ENCODE peak calls at places on chromosomes 2 and 18, in five cellular contexts. C, U, A, B and W are unnamed samples.
A peak's percentile ranks its signal among the peaks of the same experiment; 100 is the strongest.

GRCh38 chr2:232988444-232988843 is 24.6 kb downstream of the NGEF start:
- DNase-seq in U (peak; percentile 54), A (peak; percentile 63), B (peak; percentile 99), C (peak; percentile 39), W (peak; percentile 35)

GRCh38 chr18:50013363-50014138 is 181.4 kb downstream of the MYO5B start:
- DNase-seq in C (no peak), U (no peak), B (no peak), A (no peak), W (no peak)

GRCh38 chr2:121187351-121187921 is 97.6 kb downstream of the TFCP2L1 start:
- DNase-seq in C (no peak), U (no peak), B (no peak), A (peak; percentile 49), W (no peak)

GRCh38 chr2:27569398-27569797 is 13.4 kb upstream of the ZNF512 start:
- DNase-seq in B (no peak), U (no peak), C (no peak), A (no peak), W (no peak)

GRCh38 chr2:215241791-215242305 is 70.0 kb upstream of the ATIC start:
- DNase-seq in A (no peak), C (no peak), B (no peak), U (no peak), W (no peak)

GRCh38 chr2:7111626-7112025 is 194.4 kb downstream of the RNF144A start:
- DNase-seq in A (no peak), U (no peak), B (no peak), C (no peak), W (no peak)

GRCh38 chr2:235244497-235245215 is 249.2 kb upstream of the AGAP1 start:
- DNase-seq in C (no peak), U (no peak), B (no peak), A (no peak), W (no peak)

GRCh38 chr2:237081596-237081995 is 4.1 kb upstream of the COPS8 start:
- DNase-seq in A (no peak), U (no peak), C (no peak), B (no peak), W (no peak)

GRCh38 chr2:112642961-112643360 is 2.8 kb upstream of the SLC20A1 start:
- DNase-seq in C (no peak), A (no peak), U (no peak), B (no peak), W (no peak)

DNA sequence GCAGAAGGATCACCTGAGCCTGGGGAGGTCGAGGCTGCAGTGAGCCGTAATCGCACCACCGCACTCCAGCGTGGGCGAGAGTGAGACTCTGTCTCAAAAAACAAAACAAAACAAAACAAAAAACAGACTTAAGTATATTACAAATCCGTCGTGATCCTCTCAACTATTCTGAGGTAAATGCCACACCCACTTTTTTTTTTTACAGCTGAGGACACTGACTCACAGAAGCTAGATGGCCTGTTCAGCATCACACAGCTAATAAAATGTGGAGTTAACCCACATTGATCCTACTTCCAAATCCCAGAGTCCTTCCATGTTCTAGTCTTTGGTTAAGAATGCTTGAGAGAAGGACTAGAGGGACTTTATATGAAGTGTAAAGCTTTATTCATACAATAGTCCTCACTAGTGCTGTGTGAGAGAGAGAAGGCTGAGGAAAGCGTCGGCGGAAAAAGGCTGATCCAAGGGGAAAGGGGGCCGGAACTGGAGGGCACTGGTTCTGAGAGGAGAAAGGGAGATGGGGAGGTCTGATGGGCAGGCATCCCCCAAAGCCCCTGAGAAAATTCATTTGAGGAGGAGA is 637 bp downstream of the RNF25 start:
- DNase-seq in U (no peak), A (no peak), C (no peak), B (peak; percentile 63), W (no peak)
- H3K27ac ChIP-seq in U (peak overlapping the region; percentile 44), A (peak overlapping the region; percentile 71), C (peak overlapping the region; percentile 80), B (peak overlapping the region; percentile 60), W (peak overlapping the region; percentile 88)

GRCh38 chr2:13201924-13202323 is 485.2 kb downstream of the TRIB2 start:
- DNase-seq in B (no peak), C (no peak), A (no peak), U (no peak), W (no peak)
- TF ChIP-seq CTCF in B (peak; percentile 47), C (no peak), A (no peak), U (peak; percentile 11), W (no peak)

GRCh38 chr2:176174850-176175728 is 13.4 kb upstream of the HOXD1 start:
- DNase-seq in B (no peak), U (peak; percentile 65), C (no peak), A (no peak), W (peak; percentile 69)
- H3K4me3 ChIP-seq in B (no peak overlapping the region), U (no peak overlapping the region), C (peak overlapping the region; percentile 22), A (no peak overlapping the region), W (peak overlapping the region; percentile 42)

GRCh38 chr18:35074581-35074980 is 33.4 kb downstream of the MAPRE2 start:
- DNase-seq in A (no peak), C (no peak), U (no peak), B (no peak), W (no peak)
- H3K27ac ChIP-seq in A (peak overlapping the region; percentile 72), C (peak overlapping the region; percentile 80), U (no peak overlapping the region), B (no peak overlapping the region), W (peak overlapping the region; percentile 6)

GRCh38 chr2:96817882-96818281 is 1.8 kb downstream of the CNNM3 start:
- DNase-seq in A (no peak), B (no peak), U (no peak), C (no peak), W (no peak)

GRCh38 chr2:96815326-96816126 is 542 bp upstream of the CNNM3 start:
- DNase-seq in A (no peak), U (no peak), B (peak; percentile 54), C (no peak), W (peak; percentile 26)

GRCh38 chr2:96816836-96817702 is 1.0 kb downstream of the CNNM3 start:
- DNase-seq in U (peak; percentile 84), B (no peak), C (no peak), A (no peak), W (no peak)

GRCh38 chr2:96819101-96819875 is 3.2 kb downstream of the CNNM3 start:
- DNase-seq in B (no peak), U (peak; percentile 75), C (no peak), A (no peak), W (peak; percentile 75)

GRCh38 chr2:96816127-96816835 is at the start of gene CNNM3:
- DNase-seq in C (peak; percentile 98), A (peak; percentile 98), U (peak; percentile 99), B (peak; percentile 87), W (peak; percentile 98)
- TF ChIP-seq CTCF in C (peak; percentile 64), A (peak; percentile 66), U (peak; percentile 53), B (peak; percentile 74), W (peak; percentile 72)

GRCh38 chr2:177172034-177172880 is 40.3 kb upstream of the HNRNPA3 start:
- DNase-seq in U (no peak), C (no peak), B (peak; percentile 92), A (no peak), W (no peak)
- H3K4me3 ChIP-seq in U (no peak overlapping the region), C (no peak overlapping the region), B (no peak overlapping the region), A (no peak overlapping the region), W (no peak overlapping the region)

DNA sequence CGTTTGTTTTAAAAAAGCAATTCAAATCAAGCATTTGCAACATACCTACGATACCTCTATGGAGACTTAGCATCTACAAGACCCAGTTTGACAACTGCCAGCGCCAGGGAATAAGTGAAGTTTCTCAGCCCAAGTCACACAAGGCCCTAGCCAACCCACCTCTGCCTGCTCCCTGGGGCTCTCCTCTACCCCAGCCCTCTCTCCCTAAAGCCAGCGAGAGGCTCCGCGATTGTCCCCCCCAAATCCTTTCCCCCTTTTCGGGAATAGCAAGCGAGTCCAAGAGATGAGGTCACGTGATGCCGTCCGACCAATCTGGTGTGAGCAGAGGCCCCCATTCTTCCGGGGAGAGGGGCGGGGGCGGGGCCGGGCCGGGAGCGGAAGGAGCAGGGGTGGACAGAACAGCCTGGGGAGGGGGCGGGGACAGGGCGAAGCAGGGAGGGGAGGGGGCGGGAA is 102.2 kb upstream of the RAB6C start:
- DNase-seq in A (peak; percentile 95), U (peak; percentile 93), B (no peak), C (peak; percentile 94), W (peak; percentile 89)
- H3K27ac ChIP-seq in A (peak overlapping the region; percentile 74), U (peak overlapping the region; percentile 69), B (no peak overlapping the region), C (peak overlapping the region; percentile 88), W (peak overlapping the region; percentile 62)

GRCh38 chr18:32358529-32358928 is 112.2 kb downstream of the GAREM1 start:
- DNase-seq in C (no peak), A (no peak), B (no peak), U (no peak), W (no peak)

GRCh38 chr18:32362484-32362883 is 108.2 kb downstream of the GAREM1 start:
- DNase-seq in U (no peak), A (no peak), B (peak; percentile 91), C (no peak), W (no peak)

GRCh38 chr18:32355896-32356295 is 114.8 kb downstream of the GAREM1 start:
- DNase-seq in A (no peak), U (no peak), B (no peak), C (no peak), W (no peak)

GRCh38 chr18:32360682-32361345 is 109.9 kb downstream of the GAREM1 start:
- DNase-seq in U (no peak), C (no peak), A (no peak), B (no peak), W (no peak)

DNA sequence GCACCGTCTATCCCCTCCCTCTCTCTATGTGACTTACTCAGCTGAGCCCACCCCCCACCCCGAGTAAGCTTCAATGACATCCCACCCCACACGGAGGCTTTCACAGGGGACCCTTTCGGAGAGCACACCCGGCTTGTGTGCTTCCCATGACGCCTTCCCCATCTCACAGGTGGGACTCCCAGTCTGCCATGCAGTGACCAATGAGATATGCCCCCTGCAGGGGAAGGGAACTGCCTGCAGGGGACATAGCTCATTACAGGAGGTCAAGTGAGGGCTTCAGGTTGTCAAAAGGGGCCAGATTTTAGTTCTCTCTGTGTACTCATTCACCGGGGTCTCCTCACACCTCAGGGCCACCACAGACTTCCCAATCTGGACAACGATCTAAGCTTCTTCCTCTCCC is 112.6 kb downstream of the GAREM1 start:
- DNase-seq in A (no peak), U (no peak), B (no peak), C (no peak), W (no peak)
- TF ChIP-seq CTCF in A (no peak), U (no peak), B (no peak), C (no peak), W (no peak)